ENCODE peak calls at places on chromosomes 11 and 22, in five cellular contexts. M, N, J, G and P are unnamed samples.

GRCh38 chr11:134643115-134643514 is 231.1 kb upstream of the B3GAT1 start:
- DNase-seq in M (no peak), N (no peak), J (no peak), G (no peak), P (peak)

GRCh38 chr22:30348837-30349236 is 7.9 kb downstream of the SF3A1 start:
- DNase-seq in M (no peak), N (no peak), J (no peak), G (no peak), P (no peak)

GRCh38 chr22:21726650-21727049 is 8.9 kb downstream of the YPEL1 start:
- DNase-seq in M (no peak), N (peak), J (no peak), G (peak), P (no peak)

GRCh38 chr22:20648306-20648903 is 125.5 kb upstream of the SERPIND1 start:
- DNase-seq in M (no peak), N (no peak), J (no peak), G (no peak), P (no peak)

GRCh38 chr11:71120346-71120963 is 131.9 kb downstream of the SHANK2 start:
- DNase-seq in M (no peak), N (peak), J (no peak), G (no peak), P (no peak)

GRCh38 chr11:118002541-118003019 is 16.4 kb downstream of the IL10RA start:
- DNase-seq in M (no peak), N (peak), J (no peak), G (no peak), P (peak)

GRCh38 chr22:48874956-48875355 is 952.7 kb downstream of the BRD1 start:
- DNase-seq in M (no peak), N (no peak), J (peak), G (no peak), P (no peak)

GRCh38 chr22:23752090-23752691 is 1.3 kb upstream of the ZNF70 start:
- DNase-seq in M (no peak), N (peak), J (no peak), G (no peak), P (peak)

GRCh38 chr22:24407278-24407665 is 20.1 kb upstream of the ADORA2A start:
- DNase-seq in M (peak), N (no peak), J (no peak), G (no peak), P (no peak)

GRCh38 chr22:30240541-30241417 is 5.8 kb downstream of the LIF start:
- DNase-seq in M (no peak), N (no peak), J (no peak), G (no peak), P (peak)

GRCh38 chr22:21074092-21074715 is 28.5 kb downstream of the LRRC74B start:
- DNase-seq in M (no peak), N (no peak), J (no peak), G (no peak), P (no peak)

GRCh38 chr11:75154646-75155569 is 4.0 kb downstream of the SLCO2B1 start:
- DNase-seq in M (no peak), N (no peak), J (no peak), G (no peak), P (no peak)

GRCh38 chr11:1049431-1049891 is 12.9 kb upstream of the MUC6 start:
- DNase-seq in M (no peak), N (no peak), J (peak), G (peak), P (no peak)

GRCh38 chr22:22866381-22867111 is 21.1 kb upstream of the IGLL5 start:
- DNase-seq in M (no peak), N (no peak), J (no peak), G (no peak), P (no peak)

GRCh38 chr22:21642584-21643448 is 714 bp downstream of the SDF2L1 start:
- DNase-seq in M (peak), N (peak), J (peak), G (peak), P (peak)

GRCh38 chr11:75527938-75528845 is 2.5 kb upstream of the GDPD5 start:
- DNase-seq in M (no peak), N (no peak), J (no peak), G (no peak), P (no peak)

GRCh38 chr11:62402226-62402625 is 16.6 kb upstream of the SCGB1A1 start:
- DNase-seq in M (peak), N (peak), J (peak), G (peak), P (no peak)

GRCh38 chr22:24093855-24094254 is 82.8 kb downstream of the CABIN1 start:
- DNase-seq in M (no peak), N (no peak), J (peak), G (no peak), P (peak)

GRCh38 chr22:27489265-27489675 is 312.3 kb downstream of the MN1 start:
- DNase-seq in M (peak), N (peak), J (no peak), G (no peak), P (peak)

GRCh38 chr22:29343313-29343805 is 27.9 kb upstream of the RASL10A start:
- DNase-seq in M (no peak), N (no peak), J (peak), G (no peak), P (no peak)

GRCh38 chr22:37502342-37503182 is 16.4 kb upstream of the MFNG start:
- DNase-seq in M (peak), N (peak), J (peak), G (no peak), P (peak)

GRCh38 chr11:27305751-27306150 is 57.3 kb downstream of the CCDC34 start:
- DNase-seq in M (peak), N (no peak), J (no peak), G (no peak), P (no peak)

GRCh38 chr11:35304393-35304790 is 115.0 kb downstream of the SLC1A2 start:
- DNase-seq in M (no peak), N (no peak), J (no peak), G (no peak), P (no peak)

GRCh38 chr22:20771918-20772625 is 1.8 kb upstream of the SERPIND1 start:
- DNase-seq in M (peak), N (no peak), J (no peak), G (no peak), P (no peak)

GRCh38 chr11:62217191-62217748 is 8.8 kb downstream of the SCGB2A1 start:
- DNase-seq in M (no peak), N (no peak), J (no peak), G (no peak), P (no peak)

GRCh38 chr11:22666320-22666699 is at the start of gene GAS2:
- DNase-seq in M (no peak), N (no peak), J (no peak), G (no peak), P (no peak)

GRCh38 chr22:39530692-39531331 is 1.7 kb downstream of the RPS19BP1 start:
- DNase-seq in M (no peak), N (no peak), J (no peak), G (peak), P (no peak)

GRCh38 chr11:8090756-8091155 is 9.7 kb downstream of the TUB start:
- DNase-seq in M (no peak), N (no peak), J (no peak), G (no peak), P (peak)

GRCh38 chr11:3225159-3225758 is 6.6 kb upstream of the MRGPRG start:
- DNase-seq in M (no peak), N (no peak), J (no peak), G (no peak), P (peak)

GRCh38 chr11:124072147-124072546 is 31.0 kb upstream of the OR10G7 start:
- DNase-seq in M (no peak), N (no peak), J (no peak), G (no peak), P (no peak)

GRCh38 chr11:4916581-4916980 is 2.6 kb downstream of the OR51G2 start:
- DNase-seq in M (no peak), N (no peak), J (no peak), G (no peak), P (no peak)

GRCh38 chr11:47010192-47010591 is 73.6 kb downstream of the CSTPP1 start:
- DNase-seq in M (no peak), N (no peak), J (no peak), G (no peak), P (no peak)

GRCh38 chr22:46931414-46931813 is 169.0 kb downstream of the TBC1D22A start:
- DNase-seq in M (no peak), N (no peak), J (no peak), G (no peak), P (no peak)

GRCh38 chr22:17970205-17970708 is 54.1 kb downstream of the MICAL3 start:
- DNase-seq in M (no peak), N (no peak), J (no peak), G (no peak), P (no peak)

GRCh38 chr11:70433038-70433437 is 34.7 kb downstream of the CTTN start:
- DNase-seq in M (no peak), N (no peak), J (no peak), G (no peak), P (no peak)

GRCh38 chr11:2574553-2575535 is 125.0 kb downstream of the KCNQ1OT1 start:
- DNase-seq in M (peak), N (peak), J (peak), G (no peak), P (peak)

GRCh38 chr11:27420722-27421572 is 51.6 kb downstream of the LGR4 start:
- DNase-seq in M (no peak), N (no peak), J (no peak), G (no peak), P (no peak)

GRCh38 chr22:31329029-31329428 is 17.1 kb downstream of the PATZ1 start:
- DNase-seq in M (no peak), N (no peak), J (no peak), G (no peak), P (no peak)

GRCh38 chr22:29003975-29004646 is 57.5 kb downstream of the C22orf31 start:
- DNase-seq in M (no peak), N (no peak), J (no peak), G (no peak), P (no peak)

GRCh38 chr11:19777342-19778102 is 64.9 kb downstream of the NAV2 start:
- DNase-seq in M (peak), N (no peak), J (no peak), G (no peak), P (no peak)

GRCh38 chr11:95625164-95626017 is 164.2 kb downstream of the FAM76B start:
- DNase-seq in M (no peak), N (no peak), J (no peak), G (no peak), P (no peak)
- H3K4me3 ChIP-seq in M (no peak), N (no peak), J (no peak), G (no peak), P (no peak)

GRCh38 chr11:119055901-119056300 is 1.1 kb downstream of the HYOU1 start:
- DNase-seq in M (no peak), N (no peak), J (no peak), G (no peak), P (no peak)
- TF ChIP-seq CTCF in M (no peak), N (no peak), J (no peak), G (no peak), P (no peak)

GRCh38 chr11:119436093-119436492 is 13.1 kb upstream of the THY1 start:
- DNase-seq in M (no peak), N (no peak), J (no peak), G (no peak), P (no peak)

GRCh38 chr11:119432484-119433368 is 9.8 kb upstream of the THY1 start:
- DNase-seq in M (no peak), N (no peak), J (no peak), G (no peak), P (no peak)

GRCh38 chr11:119434531-119435330 is 11.8 kb upstream of the THY1 start:
- DNase-seq in M (no peak), N (no peak), J (no peak), G (no peak), P (no peak)

GRCh38 chr11:119431523-119431922 is 8.6 kb upstream of the THY1 start:
- DNase-seq in M (no peak), N (no peak), J (no peak), G (no peak), P (no peak)

DNA sequence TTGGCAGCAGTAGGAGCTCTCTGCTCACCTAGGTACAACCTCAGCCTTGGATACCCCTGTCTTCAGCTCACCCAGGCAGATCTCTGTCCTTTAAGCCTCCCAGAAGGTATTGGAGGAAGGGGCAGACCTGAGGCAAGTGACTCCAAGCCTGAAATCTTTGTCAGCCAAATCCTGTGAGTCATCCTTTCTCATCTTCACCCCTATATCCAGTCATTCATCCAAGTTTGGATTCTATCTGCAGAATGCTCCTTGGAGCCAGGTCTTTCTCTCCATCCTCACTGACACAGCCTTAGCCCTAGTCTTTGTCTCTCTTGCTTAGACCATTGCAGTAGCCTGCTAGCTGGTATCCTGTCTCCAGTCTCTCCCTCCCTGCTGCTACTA is 10.4 kb upstream of the THY1 start:
- DNase-seq in M (no peak), N (no peak), J (no peak), G (no peak), P (no peak)
- H3K4me3 ChIP-seq in M (no peak), N (no peak), J (no peak), G (no peak), P (no peak)

GRCh38 chr11:9692696-9693095 is 28.8 kb downstream of the SWAP70 start:
- DNase-seq in M (no peak), N (no peak), J (no peak), G (no peak), P (no peak)

GRCh38 chr11:9689721-9690120 is 25.8 kb downstream of the SWAP70 start:
- DNase-seq in M (no peak), N (no peak), J (no peak), G (no peak), P (no peak)

GRCh38 chr11:9691865-9692264 is 28.0 kb downstream of the SWAP70 start:
- DNase-seq in M (no peak), N (no peak), J (no peak), G (no peak), P (no peak)

GRCh38 chr11:9697766-9698165 is 33.9 kb downstream of the SWAP70 start:
- DNase-seq in M (no peak), N (no peak), J (no peak), G (no peak), P (no peak)

GRCh38 chr11:9693801-9694553 is 30.1 kb downstream of the SWAP70 start:
- DNase-seq in M (no peak), N (no peak), J (no peak), G (no peak), P (no peak)
- TF ChIP-seq CTCF in M (no peak), N (no peak), J (no peak), G (no peak), P (no peak)

DNA sequence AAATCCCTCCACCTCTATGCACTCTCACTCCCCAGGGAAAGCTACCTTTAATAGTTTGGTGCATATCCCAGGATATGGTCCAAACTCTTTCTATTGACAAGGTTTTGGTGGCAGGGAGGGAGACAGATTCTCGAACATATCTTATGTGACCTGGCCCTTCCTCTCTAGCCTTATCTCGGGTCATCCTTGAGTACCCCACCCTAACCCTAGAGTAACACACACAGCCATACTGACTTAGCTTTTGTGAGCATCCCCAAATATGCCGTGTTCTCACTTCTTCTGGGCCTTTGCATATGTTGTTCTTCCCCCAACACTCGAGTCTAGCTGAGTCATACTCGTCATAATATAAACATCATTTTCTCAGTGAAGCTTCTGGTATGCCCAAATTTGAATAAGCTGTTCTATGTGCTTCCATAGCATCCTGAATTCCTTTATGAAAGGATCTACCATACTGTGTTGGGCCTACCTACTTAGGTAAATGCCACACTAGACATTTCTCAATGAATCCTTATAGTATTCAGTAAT is 7.9 kb downstream of the TTC17 start:
- DNase-seq in M (no peak), N (no peak), J (no peak), G (no peak), P (no peak)
- H3K4me3 ChIP-seq in M (no peak), N (no peak), J (no peak), G (no peak), P (no peak)

DNA sequence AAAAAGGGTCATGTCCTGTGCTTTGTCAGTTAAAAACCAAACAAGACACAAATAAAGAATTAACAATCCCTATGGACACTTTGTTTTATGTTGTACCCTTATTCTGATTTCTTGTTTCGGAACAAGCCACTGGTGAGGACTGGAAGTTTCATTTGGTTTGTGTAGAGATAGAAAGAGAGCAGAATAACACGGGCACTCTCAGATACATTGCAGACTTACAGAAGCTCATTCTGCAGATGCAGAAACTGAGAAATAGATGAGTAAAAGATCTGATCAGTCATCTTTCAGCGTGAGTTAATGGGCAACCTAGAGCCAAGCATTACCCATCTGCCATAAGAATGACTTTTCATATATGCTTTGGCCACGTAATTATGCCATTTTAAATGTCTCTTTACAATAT is 407.6 kb downstream of the RAB38 start:
- DNase-seq in M (no peak), N (no peak), J (no peak), G (no peak), P (no peak)
- TF ChIP-seq CTCF in M (no peak), N (no peak), J (no peak), G (no peak), P (no peak)

GRCh38 chr11:63811522-63811921 is 1.7 kb upstream of the SPINDOC start:
- DNase-seq in M (no peak), N (no peak), J (no peak), G (no peak), P (no peak)
- H3K4me3 ChIP-seq in M (no peak), N (no peak), J (no peak), G (no peak), P (no peak)